ENCODE peak calls at places on chromosomes 12 and 14, in eight cellular contexts. One of them, this sample, is unnamed.

GRCh38 chr12:117363953-117364486 is 2.6 kb upstream of the NOS1 start:
- DNase-seq in naive thymus-derived CD8-positive, alpha-beta T cell: no peak
- DNase-seq in lung microvascular endothelial cell: peak
- DNase-seq in NCI-H1694 treated with DMSO at 0.1 percent for 48 hours: no peak
- DNase-seq in amygdala: no peak
- DNase-seq in AG09319: no peak
- DNase-seq in AG10803: no peak
- DNase-seq in stimulated activated CD4-positive, alpha-beta T cell treated with anti-CD3 and anti-CD28 coated beads, TNF-alpha, amount 100 ng/mL, for 4 hours: no peak
- DNase-seq in this sample: no peak

GRCh38 chr12:130715996-130716917 is at the start of gene RIMBP2:
- DNase-seq in naive thymus-derived CD8-positive, alpha-beta T cell: no peak
- DNase-seq in lung microvascular endothelial cell: no peak
- DNase-seq in NCI-H1694 treated with DMSO at 0.1 percent for 48 hours: peak
- DNase-seq in amygdala: no peak
- DNase-seq in AG09319: no peak
- DNase-seq in AG10803: peak
- DNase-seq in stimulated activated CD4-positive, alpha-beta T cell treated with anti-CD3 and anti-CD28 coated beads, TNF-alpha, amount 100 ng/mL, for 4 hours: no peak
- DNase-seq in this sample: no peak

GRCh38 chr12:68746572-68747180 is 700 bp downstream of the SLC35E3 start:
- DNase-seq in naive thymus-derived CD8-positive, alpha-beta T cell: peak
- DNase-seq in lung microvascular endothelial cell: peak
- DNase-seq in NCI-H1694 treated with DMSO at 0.1 percent for 48 hours: peak
- DNase-seq in amygdala: peak
- DNase-seq in AG09319: peak
- DNase-seq in AG10803: peak
- DNase-seq in stimulated activated CD4-positive, alpha-beta T cell treated with anti-CD3 and anti-CD28 coated beads, TNF-alpha, amount 100 ng/mL, for 4 hours: no peak
- DNase-seq in this sample: peak

GRCh38 chr12:123153906-123154305 is 3.0 kb upstream of the PITPNM2 start:
- DNase-seq in naive thymus-derived CD8-positive, alpha-beta T cell: no peak
- DNase-seq in lung microvascular endothelial cell: no peak
- DNase-seq in NCI-H1694 treated with DMSO at 0.1 percent for 48 hours: no peak
- DNase-seq in amygdala: no peak
- DNase-seq in AG09319: no peak
- DNase-seq in AG10803: no peak
- DNase-seq in stimulated activated CD4-positive, alpha-beta T cell treated with anti-CD3 and anti-CD28 coated beads, TNF-alpha, amount 100 ng/mL, for 4 hours: no peak
- DNase-seq in this sample: no peak

GRCh38 chr12:562634-563033 is 100.6 kb downstream of the NINJ2 start:
- DNase-seq in naive thymus-derived CD8-positive, alpha-beta T cell: peak
- DNase-seq in lung microvascular endothelial cell: no peak
- DNase-seq in NCI-H1694 treated with DMSO at 0.1 percent for 48 hours: no peak
- DNase-seq in amygdala: no peak
- DNase-seq in AG09319: no peak
- DNase-seq in AG10803: no peak
- DNase-seq in stimulated activated CD4-positive, alpha-beta T cell treated with anti-CD3 and anti-CD28 coated beads, TNF-alpha, amount 100 ng/mL, for 4 hours: no peak
- DNase-seq in this sample: no peak

GRCh38 chr14:74524076-74524812 is 30.7 kb downstream of the ISCA2 start:
- DNase-seq in naive thymus-derived CD8-positive, alpha-beta T cell: no peak
- DNase-seq in lung microvascular endothelial cell: no peak
- DNase-seq in NCI-H1694 treated with DMSO at 0.1 percent for 48 hours: no peak
- DNase-seq in amygdala: no peak
- DNase-seq in AG09319: no peak
- DNase-seq in AG10803: peak
- DNase-seq in stimulated activated CD4-positive, alpha-beta T cell treated with anti-CD3 and anti-CD28 coated beads, TNF-alpha, amount 100 ng/mL, for 4 hours: no peak
- DNase-seq in this sample: no peak

GRCh38 chr12:86137936-86138335 is 118.3 kb downstream of the MGAT4C start:
- DNase-seq in naive thymus-derived CD8-positive, alpha-beta T cell: no peak
- DNase-seq in lung microvascular endothelial cell: peak
- DNase-seq in NCI-H1694 treated with DMSO at 0.1 percent for 48 hours: no peak
- DNase-seq in amygdala: no peak
- DNase-seq in AG09319: no peak
- DNase-seq in AG10803: peak
- DNase-seq in stimulated activated CD4-positive, alpha-beta T cell treated with anti-CD3 and anti-CD28 coated beads, TNF-alpha, amount 100 ng/mL, for 4 hours: no peak
- DNase-seq in this sample: no peak

GRCh38 chr14:49497725-49498348 is 88.3 kb downstream of the RPS29 start:
- DNase-seq in naive thymus-derived CD8-positive, alpha-beta T cell: peak
- DNase-seq in lung microvascular endothelial cell: peak
- DNase-seq in NCI-H1694 treated with DMSO at 0.1 percent for 48 hours: peak
- DNase-seq in amygdala: no peak
- DNase-seq in AG09319: peak
- DNase-seq in AG10803: peak
- DNase-seq in stimulated activated CD4-positive, alpha-beta T cell treated with anti-CD3 and anti-CD28 coated beads, TNF-alpha, amount 100 ng/mL, for 4 hours: no peak
- DNase-seq in this sample: no peak

GRCh38 chr12:68067762-68068376 is 78.6 kb downstream of the IFNG-AS1 start:
- DNase-seq in naive thymus-derived CD8-positive, alpha-beta T cell: no peak
- DNase-seq in lung microvascular endothelial cell: peak
- DNase-seq in NCI-H1694 treated with DMSO at 0.1 percent for 48 hours: no peak
- DNase-seq in amygdala: no peak
- DNase-seq in AG09319: no peak
- DNase-seq in AG10803: peak
- DNase-seq in stimulated activated CD4-positive, alpha-beta T cell treated with anti-CD3 and anti-CD28 coated beads, TNF-alpha, amount 100 ng/mL, for 4 hours: no peak
- DNase-seq in this sample: no peak

GRCh38 chr14:20512139-20512905 is 7.0 kb downstream of the RNASE10 start:
- DNase-seq in naive thymus-derived CD8-positive, alpha-beta T cell: no peak
- DNase-seq in lung microvascular endothelial cell: peak
- DNase-seq in NCI-H1694 treated with DMSO at 0.1 percent for 48 hours: no peak
- DNase-seq in amygdala: no peak
- DNase-seq in AG09319: no peak
- DNase-seq in AG10803: no peak
- DNase-seq in stimulated activated CD4-positive, alpha-beta T cell treated with anti-CD3 and anti-CD28 coated beads, TNF-alpha, amount 100 ng/mL, for 4 hours: no peak
- DNase-seq in this sample: no peak

GRCh38 chr12:1820191-1820599 is at the start of gene LRTM2:
- DNase-seq in naive thymus-derived CD8-positive, alpha-beta T cell: no peak
- DNase-seq in lung microvascular endothelial cell: no peak
- DNase-seq in NCI-H1694 treated with DMSO at 0.1 percent for 48 hours: peak
- DNase-seq in amygdala: no peak
- DNase-seq in AG09319: no peak
- DNase-seq in AG10803: no peak
- DNase-seq in stimulated activated CD4-positive, alpha-beta T cell treated with anti-CD3 and anti-CD28 coated beads, TNF-alpha, amount 100 ng/mL, for 4 hours: no peak
- DNase-seq in this sample: no peak

GRCh38 chr12:115541891-115542361 is 735.6 kb downstream of the MED13L start:
- DNase-seq in naive thymus-derived CD8-positive, alpha-beta T cell: no peak
- DNase-seq in lung microvascular endothelial cell: no peak
- DNase-seq in NCI-H1694 treated with DMSO at 0.1 percent for 48 hours: no peak
- DNase-seq in amygdala: no peak
- DNase-seq in AG09319: no peak
- DNase-seq in AG10803: peak
- DNase-seq in stimulated activated CD4-positive, alpha-beta T cell treated with anti-CD3 and anti-CD28 coated beads, TNF-alpha, amount 100 ng/mL, for 4 hours: no peak
- DNase-seq in this sample: no peak

GRCh38 chr12:132954471-132955048 is 1.5 kb downstream of the ZNF605 start:
- DNase-seq in naive thymus-derived CD8-positive, alpha-beta T cell: peak
- DNase-seq in lung microvascular endothelial cell: no peak
- DNase-seq in NCI-H1694 treated with DMSO at 0.1 percent for 48 hours: no peak
- DNase-seq in amygdala: no peak
- DNase-seq in AG09319: no peak
- DNase-seq in AG10803: peak
- DNase-seq in stimulated activated CD4-positive, alpha-beta T cell treated with anti-CD3 and anti-CD28 coated beads, TNF-alpha, amount 100 ng/mL, for 4 hours: no peak
- DNase-seq in this sample: no peak

GRCh38 chr14:70282666-70283065 is 76.8 kb downstream of the COX16 start:
- DNase-seq in naive thymus-derived CD8-positive, alpha-beta T cell: no peak
- DNase-seq in lung microvascular endothelial cell: no peak
- DNase-seq in NCI-H1694 treated with DMSO at 0.1 percent for 48 hours: no peak
- DNase-seq in amygdala: no peak
- DNase-seq in AG09319: no peak
- DNase-seq in AG10803: no peak
- DNase-seq in stimulated activated CD4-positive, alpha-beta T cell treated with anti-CD3 and anti-CD28 coated beads, TNF-alpha, amount 100 ng/mL, for 4 hours: no peak
- DNase-seq in this sample: no peak

GRCh38 chr14:101476931-101477553 is 84.3 kb upstream of the DIO3 start:
- DNase-seq in naive thymus-derived CD8-positive, alpha-beta T cell: no peak
- DNase-seq in lung microvascular endothelial cell: no peak
- DNase-seq in NCI-H1694 treated with DMSO at 0.1 percent for 48 hours: no peak
- DNase-seq in amygdala: no peak
- DNase-seq in AG09319: no peak
- DNase-seq in AG10803: no peak
- DNase-seq in stimulated activated CD4-positive, alpha-beta T cell treated with anti-CD3 and anti-CD28 coated beads, TNF-alpha, amount 100 ng/mL, for 4 hours: no peak
- DNase-seq in this sample: no peak

GRCh38 chr12:114018669-114019068 is 52.5 kb upstream of the RBM19 start:
- DNase-seq in naive thymus-derived CD8-positive, alpha-beta T cell: no peak
- DNase-seq in lung microvascular endothelial cell: peak
- DNase-seq in NCI-H1694 treated with DMSO at 0.1 percent for 48 hours: no peak
- DNase-seq in amygdala: no peak
- DNase-seq in AG09319: no peak
- DNase-seq in AG10803: peak
- DNase-seq in stimulated activated CD4-positive, alpha-beta T cell treated with anti-CD3 and anti-CD28 coated beads, TNF-alpha, amount 100 ng/mL, for 4 hours: no peak
- DNase-seq in this sample: no peak

GRCh38 chr12:6966351-6966750 is 4.1 kb downstream of the PHB2 start:
- DNase-seq in naive thymus-derived CD8-positive, alpha-beta T cell: no peak
- DNase-seq in lung microvascular endothelial cell: no peak
- DNase-seq in NCI-H1694 treated with DMSO at 0.1 percent for 48 hours: no peak
- DNase-seq in amygdala: no peak
- DNase-seq in AG09319: no peak
- DNase-seq in AG10803: no peak
- DNase-seq in stimulated activated CD4-positive, alpha-beta T cell treated with anti-CD3 and anti-CD28 coated beads, TNF-alpha, amount 100 ng/mL, for 4 hours: no peak
- DNase-seq in this sample: no peak

GRCh38 chr14:100149789-100150611 is 9.4 kb downstream of the DEGS2 start:
- DNase-seq in naive thymus-derived CD8-positive, alpha-beta T cell: no peak
- DNase-seq in lung microvascular endothelial cell: no peak
- DNase-seq in NCI-H1694 treated with DMSO at 0.1 percent for 48 hours: peak
- DNase-seq in amygdala: no peak
- DNase-seq in AG09319: no peak
- DNase-seq in AG10803: no peak
- DNase-seq in stimulated activated CD4-positive, alpha-beta T cell treated with anti-CD3 and anti-CD28 coated beads, TNF-alpha, amount 100 ng/mL, for 4 hours: no peak
- DNase-seq in this sample: no peak

GRCh38 chr12:53674977-53675700 is 744 bp downstream of the ATP5MC2 start:
- DNase-seq in naive thymus-derived CD8-positive, alpha-beta T cell: no peak
- DNase-seq in lung microvascular endothelial cell: peak
- DNase-seq in NCI-H1694 treated with DMSO at 0.1 percent for 48 hours: no peak
- DNase-seq in amygdala: no peak
- DNase-seq in AG09319: no peak
- DNase-seq in AG10803: peak
- DNase-seq in stimulated activated CD4-positive, alpha-beta T cell treated with anti-CD3 and anti-CD28 coated beads, TNF-alpha, amount 100 ng/mL, for 4 hours: no peak
- DNase-seq in this sample: no peak

GRCh38 chr12:3961573-3961972 is 88.4 kb upstream of the PARP11 start:
- DNase-seq in naive thymus-derived CD8-positive, alpha-beta T cell: no peak
- DNase-seq in lung microvascular endothelial cell: no peak
- DNase-seq in NCI-H1694 treated with DMSO at 0.1 percent for 48 hours: no peak
- DNase-seq in amygdala: no peak
- DNase-seq in AG09319: no peak
- DNase-seq in AG10803: no peak
- DNase-seq in stimulated activated CD4-positive, alpha-beta T cell treated with anti-CD3 and anti-CD28 coated beads, TNF-alpha, amount 100 ng/mL, for 4 hours: no peak
- DNase-seq in this sample: no peak

GRCh38 chr12:120358412-120359158 is 10.4 kb downstream of the MSI1 start:
- DNase-seq in naive thymus-derived CD8-positive, alpha-beta T cell: no peak
- DNase-seq in lung microvascular endothelial cell: no peak
- DNase-seq in NCI-H1694 treated with DMSO at 0.1 percent for 48 hours: no peak
- DNase-seq in amygdala: no peak
- DNase-seq in AG09319: no peak
- DNase-seq in AG10803: no peak
- DNase-seq in stimulated activated CD4-positive, alpha-beta T cell treated with anti-CD3 and anti-CD28 coated beads, TNF-alpha, amount 100 ng/mL, for 4 hours: no peak
- DNase-seq in this sample: no peak

GRCh38 chr12:79747274-79747673 is 56.5 kb upstream of the PAWR start:
- DNase-seq in naive thymus-derived CD8-positive, alpha-beta T cell: no peak
- DNase-seq in lung microvascular endothelial cell: no peak
- DNase-seq in NCI-H1694 treated with DMSO at 0.1 percent for 48 hours: no peak
- DNase-seq in amygdala: no peak
- DNase-seq in AG09319: no peak
- DNase-seq in AG10803: no peak
- DNase-seq in stimulated activated CD4-positive, alpha-beta T cell treated with anti-CD3 and anti-CD28 coated beads, TNF-alpha, amount 100 ng/mL, for 4 hours: no peak
- DNase-seq in this sample: no peak

GRCh38 chr14:102183922-102184677 is 44.4 kb downstream of the WDR20 start:
- DNase-seq in naive thymus-derived CD8-positive, alpha-beta T cell: no peak
- DNase-seq in lung microvascular endothelial cell: no peak
- DNase-seq in NCI-H1694 treated with DMSO at 0.1 percent for 48 hours: no peak
- DNase-seq in amygdala: no peak
- DNase-seq in AG09319: no peak
- DNase-seq in AG10803: no peak
- DNase-seq in stimulated activated CD4-positive, alpha-beta T cell treated with anti-CD3 and anti-CD28 coated beads, TNF-alpha, amount 100 ng/mL, for 4 hours: no peak
- DNase-seq in this sample: no peak

GRCh38 chr12:47268501-47269459 is 189.0 kb upstream of the AMIGO2 start:
- DNase-seq in naive thymus-derived CD8-positive, alpha-beta T cell: no peak
- DNase-seq in lung microvascular endothelial cell: no peak
- DNase-seq in NCI-H1694 treated with DMSO at 0.1 percent for 48 hours: no peak
- DNase-seq in amygdala: no peak
- DNase-seq in AG09319: no peak
- DNase-seq in AG10803: no peak
- DNase-seq in stimulated activated CD4-positive, alpha-beta T cell treated with anti-CD3 and anti-CD28 coated beads, TNF-alpha, amount 100 ng/mL, for 4 hours: no peak
- DNase-seq in this sample: no peak

GRCh38 chr14:63896278-63896720 is 43.5 kb downstream of the SYNE2 start:
- DNase-seq in naive thymus-derived CD8-positive, alpha-beta T cell: no peak
- DNase-seq in lung microvascular endothelial cell: peak
- DNase-seq in NCI-H1694 treated with DMSO at 0.1 percent for 48 hours: no peak
- DNase-seq in amygdala: no peak
- DNase-seq in AG09319: peak
- DNase-seq in AG10803: peak
- DNase-seq in stimulated activated CD4-positive, alpha-beta T cell treated with anti-CD3 and anti-CD28 coated beads, TNF-alpha, amount 100 ng/mL, for 4 hours: no peak
- DNase-seq in this sample: no peak

This sample was measured in activated T-helper 9 cell treated with anti-CD3 and anti-CD28 coated beads, Interleukin-2, amount 50 U/mL, for 16 hours.